ENCODE peak calls at places on chromosomes 3 and 15, in four cellular contexts. U is HepG2, S is SK-N-SH, M is K562. Y is an unnamed sample. For H3K27me3, the result is how much of the 10 kb centered on the place peaks cover.

GRCh38 chr3:89059201-89059600 is 48.2 kb upstream of the EPHA3 start:
- DNase-seq in U (no peak), S (no peak), M (no peak), Y (no peak)

GRCh38 chr3:154480033-154480432 is 50.0 kb upstream of the GPR149 start:
- DNase-seq in U (no peak), S (no peak), M (no peak), Y (no peak)

GRCh38 chr3:181534881-181535280 is 176.8 kb upstream of the SOX2 start:
- DNase-seq in U (no peak), S (peak), M (no peak), Y (no peak)

GRCh38 chr3:49403891-49404290 is 7.9 kb downstream of the RHOA start:
- DNase-seq in U (no peak), S (no peak), M (no peak), Y (no peak)

GRCh38 chr3:125437631-125438435 is 62.7 kb upstream of the ZNF148 start:
- DNase-seq in U (peak), S (peak), M (peak), Y (peak)

GRCh38 chr15:50767332-50767861 is 1.9 kb upstream of the SPPL2A start:
- DNase-seq in U (no peak), S (no peak), M (no peak), Y (no peak)

GRCh38 chr3:55721716-55722484 is 234.8 kb upstream of the WNT5A start:
- DNase-seq in U (no peak), S (peak), M (peak), Y (no peak)

GRCh38 chr3:122961146-122961545 is 66.4 kb downstream of the SEMA5B start:
- DNase-seq in U (no peak), S (no peak), M (no peak), Y (no peak)

GRCh38 chr3:45597166-45597565 is 2.6 kb downstream of the LIMD1 start:
- DNase-seq in U (no peak), S (no peak), M (no peak), Y (peak)

GRCh38 chr15:75204340-75205063 is 2.8 kb downstream of the C15orf39 start:
- DNase-seq in U (peak), S (peak), M (peak), Y (peak)

GRCh38 chr15:60673918-60674558 is 195.1 kb upstream of the ICE2 start:
- DNase-seq in U (peak), S (peak), M (no peak), Y (peak)

GRCh38 chr3:127767126-127767525 is 55.2 kb downstream of the MGLL start:
- DNase-seq in U (peak), S (no peak), M (no peak), Y (no peak)
- TF ChIP-seq GABPA in U (no peak), S (no peak), M (no peak), Y (no peak)

DNA sequence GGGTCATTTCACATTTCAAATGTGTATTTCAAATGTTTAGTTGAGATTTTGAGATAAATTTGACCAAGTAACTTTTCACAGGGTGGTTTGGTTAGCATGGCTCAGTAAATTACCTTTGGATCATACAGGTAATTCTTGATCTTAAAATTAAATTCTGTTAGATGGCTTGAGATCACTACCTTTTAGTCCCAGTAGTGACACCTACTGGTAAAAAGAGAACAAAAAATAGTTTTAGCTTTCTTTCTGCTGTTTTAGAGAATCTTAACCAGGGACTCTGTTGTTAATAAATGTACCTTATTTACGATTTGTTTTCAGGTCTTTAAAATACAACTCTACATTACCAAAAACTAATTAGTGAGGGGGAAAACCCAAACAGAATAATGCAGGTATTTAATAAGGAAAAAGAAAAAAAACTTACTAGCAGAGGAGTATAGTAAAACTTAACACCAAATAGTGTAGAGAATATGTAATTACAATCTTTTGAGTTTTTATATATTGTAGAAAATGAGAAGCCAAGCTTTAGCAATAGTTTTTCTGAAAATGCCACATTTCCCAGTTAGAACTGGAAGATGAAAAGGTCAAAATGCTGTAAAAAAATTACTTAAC is 620.3 kb upstream of the AGTR1 start:
- DNase-seq in U (peak), S (no peak), M (no peak), Y (no peak)
- TF ChIP-seq CTCF in U (peak), S (peak), M (no peak), Y (no peak)

GRCh38 chr3:57164217-57164605 is 942 bp downstream of the IL17RD start:
- DNase-seq in U (no peak), S (no peak), M (no peak), Y (no peak)
- H3K27me3 ChIP-seq in U (under half), S (under half), M (under half), Y (under half)

DNA sequence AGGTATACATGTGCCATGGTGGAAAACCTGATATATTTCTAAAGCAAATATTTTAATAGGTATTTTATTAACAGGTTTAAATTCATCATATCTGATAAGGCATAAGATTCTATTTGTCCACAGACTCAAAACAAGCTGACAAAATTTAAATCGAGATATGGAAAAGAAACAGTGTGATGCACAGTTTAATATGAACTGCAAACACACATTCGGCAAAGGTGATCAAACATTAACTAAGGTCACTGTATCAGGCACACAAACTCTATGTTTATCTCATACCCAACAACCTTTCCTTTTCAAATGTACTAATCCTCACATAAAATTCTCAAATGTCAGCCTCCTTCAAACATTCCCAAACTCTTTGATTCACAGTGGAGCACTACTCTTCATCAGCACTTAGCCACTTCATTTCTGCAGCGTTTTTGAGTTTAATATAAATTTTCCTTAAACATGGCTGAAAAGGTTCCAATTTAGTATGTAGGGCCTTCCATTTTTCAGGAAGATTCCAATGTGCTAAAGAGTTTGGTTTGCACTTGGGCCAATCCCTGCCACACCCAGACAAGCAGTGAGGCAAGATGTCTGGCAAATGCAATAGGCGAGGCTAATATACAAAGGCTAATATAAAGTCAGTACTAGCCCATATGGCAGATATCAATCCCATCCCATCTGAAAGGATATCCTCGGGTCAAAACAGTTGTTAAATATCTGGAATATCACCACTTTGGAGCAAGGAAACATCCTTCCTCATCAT is 84.6 kb downstream of the GBE1 start:
- DNase-seq in U (no peak), S (no peak), M (no peak), Y (no peak)
- TF ChIP-seq GABPA in U (no peak), S (no peak), M (no peak), Y (no peak)

GRCh38 chr3:197680955-197681521 is 55.7 kb downstream of the RUBCN start:
- DNase-seq in U (no peak), S (no peak), M (no peak), Y (no peak)
- TF ChIP-seq CTCF in U (peak), S (no peak), M (no peak), Y (no peak)

GRCh38 chr15:37101634-37102314 is 1.4 kb upstream of the MEIS2 start:
- DNase-seq in U (peak), S (peak), M (peak), Y (peak)
- H3K27me3 ChIP-seq in U (under half), S (under half), M (under half), Y (half or more)